ENCODE peak calls at places on chromosomes 3 and 15, in four cellular contexts. F is GM03348, G is non-pigmented ciliary epithelial cell, C is NCI-H1092. K is an unnamed sample.

GRCh38 chr3:58260733-58261132 is 23.1 kb downstream of the ABHD6 start:
- DNase-seq in C (no peak), F (peak), G (no peak), K (no peak)

GRCh38 chr15:68379759-68380290 is 52.1 kb downstream of the ITGA11 start:
- DNase-seq in C (no peak), F (no peak), G (no peak), K (no peak)

GRCh38 chr3:41363830-41364523 is 164.7 kb downstream of the CTNNB1 start:
- DNase-seq in F (no peak), C (no peak), G (no peak), K (no peak)

GRCh38 chr15:74937226-74937601 is 659 bp downstream of the COX5A start:
- DNase-seq in C (no peak), F (no peak), G (no peak), K (no peak)

GRCh38 chr15:84749111-84749991 is 959 bp downstream of the ZNF592 start:
- DNase-seq in F (peak), C (no peak), G (no peak), K (peak)

GRCh38 chr3:141305436-141305835 is 62.9 kb upstream of the ZBTB38 start:
- DNase-seq in F (peak), C (no peak), G (no peak), K (no peak)

GRCh38 chr3:176663819-176664218 is 533.5 kb downstream of the TBL1XR1 start:
- DNase-seq in C (peak), F (peak), G (peak), K (peak)

GRCh38 chr15:83164409-83165404 is 42.9 kb downstream of the HDGFL3 start:
- DNase-seq in C (no peak), F (no peak), G (peak), K (no peak)

GRCh38 chr3:50238549-50239026 is 2.6 kb downstream of the GNAI2 start:
- DNase-seq in F (peak), G (no peak), C (no peak), K (no peak)

GRCh38 chr3:102085431-102086226 is 236.3 kb downstream of the NFKBIZ start:
- DNase-seq in F (no peak), C (no peak), G (no peak), K (no peak)

GRCh38 chr3:115512565-115513410 is 110.5 kb upstream of the GAP43 start:
- DNase-seq in C (peak), F (peak), G (no peak), K (no peak)

GRCh38 chr3:159534496-159534895 is 454.1 kb upstream of the IL12A start:
- DNase-seq in F (no peak), C (no peak), G (no peak), K (no peak)

GRCh38 chr3:146503459-146504202 is 34.3 kb upstream of the PLSCR2 start:
- DNase-seq in F (peak), C (no peak), G (peak), K (no peak)

GRCh38 chr3:125480656-125481374 is 39.2 kb downstream of the SNX4 start:
- DNase-seq in F (peak), C (no peak), G (peak), K (no peak)

GRCh38 chr3:11607816-11608215 is 35.9 kb downstream of the VGLL4 start:
- DNase-seq in G (no peak), C (no peak), F (no peak), K (no peak)

GRCh38 chr3:40770046-40770445 is 245.3 kb downstream of the ZNF621 start:
- DNase-seq in F (no peak), C (no peak), G (no peak), K (no peak)

GRCh38 chr3:78659386-78659987 is 1108.3 kb downstream of the ROBO1 start:
- DNase-seq in G (no peak), F (peak), C (peak), K (no peak)

GRCh38 chr3:43523454-43524053 is 98.3 kb downstream of the ANO10 start:
- DNase-seq in F (no peak), C (no peak), G (no peak), K (no peak)

GRCh38 chr3:89038864-89039263 is 68.6 kb upstream of the EPHA3 start:
- DNase-seq in C (no peak), G (no peak), F (peak), K (no peak)

GRCh38 chr3:171285287-171285686 is 174.9 kb downstream of the TNIK start:
- DNase-seq in C (no peak), G (no peak), F (no peak), K (no peak)

GRCh38 chr3:188523291-188523690 is 369.3 kb downstream of the LPP start:
- DNase-seq in F (no peak), C (no peak), G (no peak), K (no peak)

GRCh38 chr15:80957976-80958375 is 31.6 kb downstream of the MESD start:
- DNase-seq in C (no peak), F (no peak), G (no peak), K (no peak)

GRCh38 chr3:169999433-169999832 is 32.8 kb downstream of the SEC62 start:
- DNase-seq in F (no peak), G (no peak), C (no peak), K (no peak)

GRCh38 chr3:89578253-89578529 is 470.8 kb downstream of the EPHA3 start:
- DNase-seq in F (no peak), G (no peak), C (no peak), K (no peak)

GRCh38 chr3:100463002-100463401 is 29.4 kb upstream of the TMEM45A start:
- DNase-seq in G (peak), C (peak), F (peak), K (peak)

GRCh38 chr3:28860307-28860706 is 420.6 kb upstream of the RBMS3 start:
- DNase-seq in C (no peak), F (peak), G (no peak), K (no peak)

GRCh38 chr3:23668430-23668904 is 137.3 kb upstream of the UBE2E1 start:
- DNase-seq in C (no peak), G (peak), F (peak), K (no peak)

GRCh38 chr3:25821746-25822573 is 32.1 kb downstream of the OXSM start:
- DNase-seq in C (no peak), F (no peak), G (no peak), K (no peak)

GRCh38 chr15:45384700-45385099 is 6.4 kb upstream of the GATM start:
- DNase-seq in F (no peak), C (no peak), G (no peak), K (no peak)

GRCh38 chr3:60528651-60529050 is 722.6 kb downstream of the FHIT start:
- DNase-seq in G (no peak), C (no peak), F (no peak), K (no peak)

GRCh38 chr15:74399511-74400312 is 32.3 kb upstream of the CYP11A1 start:
- DNase-seq in C (no peak), G (no peak), F (peak), K (no peak)

GRCh38 chr3:79140718-79141117 is 627.1 kb downstream of the ROBO1 start:
- DNase-seq in G (peak), C (no peak), F (peak), K (no peak)

GRCh38 chr3:194964809-194965208 is 279.1 kb downstream of the FAM43A start:
- DNase-seq in G (no peak), F (no peak), C (no peak), K (no peak)

GRCh38 chr3:67076607-67077006 is 78.5 kb downstream of the KBTBD8 start:
- DNase-seq in C (no peak), F (no peak), G (no peak), K (no peak)

GRCh38 chr15:69398541-69398940 is 15.6 kb upstream of the KIF23 start:
- DNase-seq in F (peak), G (no peak), C (no peak), K (no peak)

K was measured in Caco-2.